ENCODE peak calls at places on chromosomes 16 and 17, in four cellular contexts. Y is stomach, W is PC-9, B is cardiac fibroblast. Q is an unnamed sample.

GRCh38 chr17:82601447-82602000 is 46.7 kb downstream of the WDR45B start:
- DNase-seq in Y (no peak), W (no peak), B (no peak), Q (no peak)

GRCh38 chr16:11985250-11985649 is 8.7 kb downstream of the SNX29 start:
- DNase-seq in Y (no peak), W (no peak), B (no peak), Q (no peak)

GRCh38 chr17:45052052-45052772 is 780 bp upstream of the DCAKD start:
- DNase-seq in Y (peak), W (no peak), B (no peak), Q (no peak)

GRCh38 chr17:44220211-44221071 is 966 bp upstream of the UBTF start:
- DNase-seq in Y (peak), W (no peak), B (peak), Q (peak)

GRCh38 chr17:43908111-43908721 is 880 bp upstream of the MPP2 start:
- DNase-seq in Y (peak), W (no peak), B (peak), Q (peak)

GRCh38 chr17:83196973-83197880 is 117.8 kb downstream of the METRNL start:
- DNase-seq in Y (no peak), W (no peak), B (peak), Q (no peak)

GRCh38 chr16:12059216-12059769 is 82.8 kb downstream of the SNX29 start:
- DNase-seq in Y (no peak), W (no peak), B (no peak), Q (no peak)

GRCh38 chr17:58279016-58279671 is 1.6 kb downstream of the MPO start:
- DNase-seq in Y (no peak), W (no peak), B (peak), Q (peak)

GRCh38 chr17:48150602-48151001 is 43.0 kb downstream of the SNX11 start:
- DNase-seq in Y (no peak), W (no peak), B (no peak), Q (no peak)

GRCh38 chr16:82633964-82634600 is 7.3 kb downstream of the CDH13 start:
- DNase-seq in Y (no peak), W (no peak), B (peak), Q (peak)

GRCh38 chr16:52785653-52786052 is 238.7 kb upstream of the TOX3 start:
- DNase-seq in Y (no peak), W (no peak), B (no peak), Q (no peak)

GRCh38 chr17:28871056-28871579 is 16.3 kb downstream of the ERAL1 start:
- DNase-seq in Y (no peak), W (no peak), B (no peak), Q (no peak)

GRCh38 chr16:84312783-84313382 is 18.2 kb downstream of the WFDC1 start:
- DNase-seq in Y (no peak), W (no peak), B (no peak), Q (no peak)

GRCh38 chr16:88337021-88337420 is 45.7 kb upstream of the ZNF469 start:
- DNase-seq in Y (no peak), W (no peak), B (no peak), Q (no peak)

GRCh38 chr17:71878998-71879397 is 241.8 kb upstream of the SOX9 start:
- DNase-seq in Y (no peak), W (no peak), B (no peak), Q (no peak)

GRCh38 chr17:62616993-62617893 is 10.2 kb upstream of the MRC2 start:
- DNase-seq in Y (no peak), W (no peak), B (no peak), Q (no peak)

GRCh38 chr16:17847234-17847795 is 376.6 kb upstream of the XYLT1 start:
- DNase-seq in Y (no peak), W (no peak), B (no peak), Q (no peak)

GRCh38 chr16:81838794-81839193 is 59.7 kb downstream of the PLCG2 start:
- DNase-seq in Y (no peak), W (peak), B (no peak), Q (no peak)

GRCh38 chr17:10172241-10172741 is 26.1 kb downstream of the GAS7 start:
- DNase-seq in Y (no peak), W (no peak), B (peak), Q (no peak)

GRCh38 chr16:87550510-87550961 is 51.8 kb upstream of the JPH3 start:
- DNase-seq in Y (peak), W (no peak), B (no peak), Q (no peak)

GRCh38 chr17:13428611-13429042 is 173.1 kb downstream of the HS3ST3A1 start:
- DNase-seq in Y (no peak), W (no peak), B (no peak), Q (no peak)

GRCh38 chr16:50901062-50901461 is 159.2 kb downstream of the CYLD start:
- DNase-seq in Y (no peak), W (no peak), B (no peak), Q (no peak)

GRCh38 chr16:84278968-84279367 is 15.7 kb upstream of the WFDC1 start:
- DNase-seq in Y (no peak), W (no peak), B (no peak), Q (no peak)

GRCh38 chr16:65069766-65070165 is 52.1 kb downstream of the CDH11 start:
- DNase-seq in Y (no peak), W (no peak), B (no peak), Q (no peak)

GRCh38 chr17:42453544-42453943 is 5.1 kb upstream of the ATP6V0A1 start:
- DNase-seq in Y (no peak), W (no peak), B (no peak), Q (no peak)

GRCh38 chr17:65953316-65954147 is 238.4 kb downstream of the CEP112 start:
- DNase-seq in Y (no peak), W (no peak), B (no peak), Q (no peak)

GRCh38 chr16:79261461-79261860 is 339.1 kb downstream of the MAF start:
- DNase-seq in Y (peak), W (no peak), B (no peak), Q (no peak)

GRCh38 chr16:10182186-10182683 is at the start of gene GRIN2A:
- DNase-seq in Y (no peak), W (no peak), B (no peak), Q (no peak)

GRCh38 chr16:10178079-10178478 is 4.1 kb downstream of the GRIN2A start:
- DNase-seq in Y (no peak), W (no peak), B (no peak), Q (no peak)

GRCh38 chr16:10181196-10182162 is 749 bp downstream of the GRIN2A start:
- DNase-seq in Y (peak), W (no peak), B (peak), Q (peak)

GRCh38 chr16:10180042-10180770 is 2.0 kb downstream of the GRIN2A start:
- DNase-seq in Y (no peak), W (no peak), B (no peak), Q (no peak)

GRCh38 chr16:10180771-10181163 is 1.5 kb downstream of the GRIN2A start:
- DNase-seq in Y (no peak), W (no peak), B (no peak), Q (peak)
- H3K4me3 ChIP-seq in Y (peak), W (no peak), B (no peak), Q (no peak)

GRCh38 chr16:75257886-75258806 is 6.7 kb upstream of the BCAR1 start:
- DNase-seq in Y (no peak), W (no peak), B (no peak), Q (no peak)

GRCh38 chr16:75258807-75259141 is 7.3 kb upstream of the BCAR1 start:
- DNase-seq in Y (no peak), W (no peak), B (no peak), Q (no peak)

GRCh38 chr16:75254359-75254837 is 3.0 kb upstream of the BCAR1 start:
- DNase-seq in Y (no peak), W (no peak), B (peak), Q (peak)

GRCh38 chr16:75256871-75257343 is 5.5 kb upstream of the BCAR1 start:
- DNase-seq in Y (peak), W (no peak), B (peak), Q (no peak)

DNA sequence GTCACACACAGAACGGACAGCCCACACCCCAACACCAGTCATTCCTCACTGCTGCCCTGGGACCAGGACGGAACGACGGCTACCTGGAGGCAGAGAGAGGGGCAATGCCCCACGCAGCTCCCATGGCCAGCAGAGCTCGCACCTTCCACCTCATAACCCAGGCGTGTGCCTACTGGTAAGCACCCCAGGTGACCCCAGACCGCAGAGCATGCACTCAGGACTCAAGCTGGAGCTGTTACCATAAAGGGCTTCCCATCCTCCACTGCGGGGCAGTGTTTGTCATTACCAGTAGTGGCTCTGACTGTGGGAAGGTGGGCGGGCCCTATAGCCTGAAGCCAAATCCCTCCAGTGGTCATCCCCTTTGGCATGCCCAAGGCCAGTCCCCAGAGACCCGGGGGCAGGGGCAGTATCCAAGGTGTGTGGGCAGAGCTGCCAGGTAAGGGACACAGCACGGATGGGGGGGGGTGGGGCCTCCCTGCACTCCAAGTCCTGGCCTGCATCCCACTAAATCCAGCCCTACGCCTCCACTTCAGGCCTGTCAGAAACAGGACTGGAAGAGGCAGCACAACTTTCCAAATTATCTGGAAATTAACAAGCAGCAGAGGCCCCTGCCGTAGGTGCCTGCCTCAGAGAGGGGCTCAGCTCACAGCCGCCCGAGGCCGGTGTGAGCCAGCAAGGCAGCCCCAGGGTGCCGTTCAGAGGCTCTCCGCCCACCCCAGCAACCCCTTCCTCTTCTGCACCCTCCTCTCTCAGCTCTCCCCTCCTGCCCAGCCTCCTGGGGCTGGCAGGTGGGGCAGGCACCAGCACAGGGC is 4.8 kb upstream of the BCAR1 start:
- DNase-seq in Y (peak), W (no peak), B (no peak), Q (no peak)
- TF ChIP-seq CTCF in Y (no peak), W (no peak), B (no peak), Q (no peak)

GRCh38 chr16:31455601-31456314 is 3.5 kb upstream of the ARMC5 start:
- DNase-seq in Y (no peak), W (no peak), B (peak), Q (no peak)

GRCh38 chr16:31451681-31452351 is 7.5 kb upstream of the ARMC5 start:
- DNase-seq in Y (peak), W (peak), B (peak), Q (peak)

GRCh38 chr16:31451201-31451600 is 8.1 kb upstream of the ARMC5 start:
- DNase-seq in Y (no peak), W (no peak), B (no peak), Q (no peak)

GRCh38 chr16:31452631-31453106 is 6.6 kb upstream of the ARMC5 start:
- DNase-seq in Y (no peak), W (peak), B (peak), Q (peak)

DNA sequence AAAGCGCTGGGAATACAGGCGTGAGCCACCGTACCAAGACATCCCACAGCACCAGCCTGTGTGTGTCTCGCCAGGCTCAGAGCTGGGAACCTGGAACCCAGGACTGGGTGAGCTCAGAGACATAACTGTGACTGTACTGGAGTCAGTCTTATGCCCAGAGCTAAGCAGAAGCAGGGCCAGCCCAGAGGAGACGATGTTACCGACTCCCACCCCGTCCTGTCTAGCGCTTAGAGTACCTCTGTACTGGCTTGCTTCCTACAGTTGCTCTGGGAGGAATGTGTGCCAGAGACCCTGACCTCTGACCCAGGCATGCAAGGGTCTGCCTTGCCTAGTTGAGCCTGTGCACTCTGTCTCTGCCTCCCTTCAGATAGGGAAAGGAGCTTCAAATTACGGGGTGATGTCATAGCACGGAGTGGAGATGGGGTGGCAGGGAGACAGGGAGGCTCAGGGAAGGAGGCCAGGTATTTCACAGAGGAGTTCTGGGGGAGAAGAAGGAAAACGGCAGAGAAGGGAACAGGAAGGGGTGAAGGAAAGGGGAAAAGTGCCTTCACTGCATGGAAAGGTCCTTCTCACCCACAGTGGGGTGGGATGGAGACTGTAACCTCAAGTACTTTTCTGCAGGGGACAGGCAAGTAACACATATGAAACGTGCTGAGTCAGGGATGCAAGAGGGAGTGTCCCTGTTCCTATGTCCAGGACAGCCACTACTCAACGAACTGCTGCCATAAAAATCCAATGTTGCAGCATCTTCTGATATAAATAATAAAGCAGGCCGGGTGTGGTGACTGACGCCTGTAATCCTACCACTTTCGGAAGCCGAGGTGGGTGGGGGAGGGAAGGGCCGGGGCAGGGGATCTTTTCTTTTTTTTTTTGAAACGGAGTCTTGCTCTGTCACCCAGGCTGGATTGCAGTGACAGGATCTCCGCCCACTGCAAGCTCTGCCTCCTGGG is 5.8 kb upstream of the ARMC5 start:
- DNase-seq in Y (no peak), W (peak), B (peak), Q (peak)
- H3K4me3 ChIP-seq in Y (no peak), W (no peak), B (peak), Q (peak)

GRCh38 chr17:64146418-64147109 is 16.6 kb upstream of the ERN1 start:
- DNase-seq in Y (peak), W (peak), B (peak), Q (peak)

GRCh38 chr17:64147110-64148016 is 17.4 kb upstream of the ERN1 start:
- DNase-seq in Y (no peak), W (peak), B (peak), Q (peak)

GRCh38 chr17:64145751-64146417 is 15.9 kb upstream of the ERN1 start:
- DNase-seq in Y (peak), W (peak), B (peak), Q (peak)

GRCh38 chr17:64148017-64148631 is 18.2 kb upstream of the ERN1 start:
- DNase-seq in Y (no peak), W (no peak), B (peak), Q (peak)

GRCh38 chr17:64145460-64145750 is 15.5 kb upstream of the ERN1 start:
- DNase-seq in Y (no peak), W (no peak), B (no peak), Q (no peak)
- TF ChIP-seq CTCF in Y (no peak), W (no peak), B (no peak), Q (no peak)

GRCh38 chr16:70434489-70435260 is 4.2 kb downstream of the ST3GAL2 start:
- DNase-seq in Y (no peak), W (no peak), B (no peak), Q (no peak)

GRCh38 chr16:70430667-70431536 is 8.0 kb downstream of the ST3GAL2 start:
- DNase-seq in Y (no peak), W (peak), B (no peak), Q (no peak)

GRCh38 chr16:70433456-70434103 is 5.3 kb downstream of the ST3GAL2 start:
- DNase-seq in Y (no peak), W (no peak), B (peak), Q (peak)

GRCh38 chr16:70432304-70432799 is 6.5 kb downstream of the ST3GAL2 start:
- DNase-seq in Y (no peak), W (no peak), B (peak), Q (peak)

GRCh38 chr16:70432800-70433455 is 6.0 kb downstream of the ST3GAL2 start:
- DNase-seq in Y (no peak), W (no peak), B (peak), Q (peak)
- H3K4me3 ChIP-seq in Y (peak), W (no peak), B (no peak), Q (peak)

DNA sequence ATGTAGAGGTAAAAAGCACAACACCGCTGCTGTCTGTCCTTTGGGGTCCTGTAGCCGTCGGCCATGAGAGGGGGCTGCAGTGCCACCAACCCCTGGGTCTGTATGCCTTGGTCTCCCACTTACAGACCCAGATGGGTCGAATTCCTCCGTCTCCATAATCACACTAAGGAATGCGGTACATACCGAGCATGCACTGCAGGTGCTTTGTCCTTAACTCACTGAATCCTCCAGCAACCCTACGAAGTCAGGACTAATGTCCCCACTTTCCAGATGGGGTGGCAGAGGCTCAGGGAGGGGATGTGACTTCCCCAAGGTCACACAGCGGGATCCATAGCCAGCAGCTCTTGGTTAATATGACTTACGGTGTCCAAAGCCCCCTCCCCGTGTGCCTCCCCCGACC is 219.9 kb upstream of the CIBAR2 start:
- DNase-seq in Y (no peak), W (no peak), B (no peak), Q (no peak)
- TF ChIP-seq CTCF in Y (no peak), W (no peak), B (no peak), Q (no peak)

GRCh38 chr16:66741971-66742396 is 9.4 kb downstream of the DYNC1LI2 start:
- DNase-seq in Y (no peak), W (no peak), B (peak), Q (peak)
- H3K4me3 ChIP-seq in Y (no peak), W (no peak), B (no peak), Q (peak)

Q was measured in fibroblast of pulmonary artery.